ENCODE peak calls at places on chromosomes 6 and 20, in ten cellular contexts. One of them, this sample, is unnamed.

GRCh38 chr20:6558361-6558760 is 209.1 kb upstream of the BMP2 start:
- DNase-seq in thoracic aorta: no peak
- DNase-seq in foreskin keratinocyte: no peak
- DNase-seq in A549: no peak
- DNase-seq in cardiac muscle cell: no peak
- DNase-seq in lung: no peak
- DNase-seq in sigmoid colon: no peak
- DNase-seq in PC-3: peak; percentile 22
- DNase-seq in OCI-LY7: no peak
- DNase-seq in tibial nerve: no peak
- DNase-seq in this sample: no peak

GRCh38 chr20:32437391-32438074 is 79.4 kb downstream of the ASXL1 start:
- DNase-seq in A549: peak; percentile 37
- DNase-seq in lung: no peak
- DNase-seq in sigmoid colon: no peak
- DNase-seq in foreskin keratinocyte: no peak
- DNase-seq in tibial nerve: no peak
- DNase-seq in cardiac muscle cell: no peak
- DNase-seq in thoracic aorta: no peak
- DNase-seq in OCI-LY7: peak; percentile 22
- DNase-seq in PC-3: peak; percentile 23
- DNase-seq in this sample: peak; percentile 28

GRCh38 chr20:14830466-14830865 is 493.1 kb upstream of the FLRT3 start:
- DNase-seq in foreskin keratinocyte: peak; percentile 13
- DNase-seq in OCI-LY7: no peak
- DNase-seq in A549: no peak
- DNase-seq in sigmoid colon: no peak
- DNase-seq in tibial nerve: no peak
- DNase-seq in PC-3: no peak
- DNase-seq in cardiac muscle cell: no peak
- DNase-seq in thoracic aorta: no peak
- DNase-seq in lung: no peak
- DNase-seq in this sample: no peak

GRCh38 chr6:111925296-111925695 is 52.0 kb upstream of the FYN start:
- DNase-seq in PC-3: peak; percentile 57
- DNase-seq in cardiac muscle cell: peak; percentile 62
- DNase-seq in lung: no peak
- DNase-seq in tibial nerve: no peak
- DNase-seq in thoracic aorta: no peak
- DNase-seq in A549: no peak
- DNase-seq in OCI-LY7: no peak
- DNase-seq in foreskin keratinocyte: no peak
- DNase-seq in sigmoid colon: no peak
- DNase-seq in this sample: no peak

GRCh38 chr20:51318058-51318960 is 224.2 kb downstream of the NFATC2 start:
- DNase-seq in lung: peak; percentile 46
- DNase-seq in A549: peak; percentile 37
- DNase-seq in PC-3: peak; percentile 52
- DNase-seq in thoracic aorta: no peak
- DNase-seq in cardiac muscle cell: peak; percentile 58
- DNase-seq in tibial nerve: no peak
- DNase-seq in OCI-LY7: peak; percentile 13
- DNase-seq in foreskin keratinocyte: no peak
- DNase-seq in sigmoid colon: no peak
- DNase-seq in this sample: no peak

GRCh38 chr20:46784450-46785127 is 75.1 kb downstream of the SLC2A10 start:
- DNase-seq in OCI-LY7: no peak
- DNase-seq in A549: no peak
- DNase-seq in cardiac muscle cell: peak; percentile 5
- DNase-seq in sigmoid colon: no peak
- DNase-seq in PC-3: peak; percentile 32
- DNase-seq in foreskin keratinocyte: no peak
- DNase-seq in thoracic aorta: no peak
- DNase-seq in lung: no peak
- DNase-seq in tibial nerve: peak; percentile 40
- DNase-seq in this sample: no peak

GRCh38 chr20:53608456-53609413 is 15.1 kb upstream of the ZNF217 start:
- DNase-seq in A549: no peak
- DNase-seq in thoracic aorta: no peak
- DNase-seq in cardiac muscle cell: peak; percentile 72
- DNase-seq in lung: no peak
- DNase-seq in sigmoid colon: no peak
- DNase-seq in foreskin keratinocyte: no peak
- DNase-seq in OCI-LY7: no peak
- DNase-seq in tibial nerve: no peak
- DNase-seq in PC-3: no peak
- DNase-seq in this sample: peak; percentile 59

GRCh38 chr6:149160943-149161342 is 156.6 kb upstream of the TAB2 start:
- DNase-seq in PC-3: peak; percentile 10
- DNase-seq in tibial nerve: no peak
- DNase-seq in lung: no peak
- DNase-seq in cardiac muscle cell: no peak
- DNase-seq in foreskin keratinocyte: no peak
- DNase-seq in sigmoid colon: no peak
- DNase-seq in thoracic aorta: no peak
- DNase-seq in A549: no peak
- DNase-seq in OCI-LY7: no peak
- DNase-seq in this sample: no peak

GRCh38 chr6:148293181-148293995 is 49.2 kb upstream of the SASH1 start:
- DNase-seq in A549: no peak
- DNase-seq in lung: no peak
- DNase-seq in OCI-LY7: no peak
- DNase-seq in thoracic aorta: no peak
- DNase-seq in tibial nerve: no peak
- DNase-seq in PC-3: no peak
- DNase-seq in foreskin keratinocyte: no peak
- DNase-seq in cardiac muscle cell: no peak
- DNase-seq in sigmoid colon: no peak
- DNase-seq in this sample: no peak

GRCh38 chr6:46175446-46175845 is 4.7 kb upstream of the ENPP5 start:
- DNase-seq in tibial nerve: no peak
- DNase-seq in lung: no peak
- DNase-seq in OCI-LY7: no peak
- DNase-seq in thoracic aorta: no peak
- DNase-seq in sigmoid colon: no peak
- DNase-seq in A549: no peak
- DNase-seq in cardiac muscle cell: peak; percentile 4
- DNase-seq in foreskin keratinocyte: no peak
- DNase-seq in PC-3: no peak
- DNase-seq in this sample: no peak

GRCh38 chr20:63955281-63955845 is 853 bp downstream of the UCKL1 start:
- DNase-seq in OCI-LY7: peak; percentile 34
- DNase-seq in A549: peak; percentile 36
- DNase-seq in PC-3: peak; percentile 35
- DNase-seq in thoracic aorta: no peak
- DNase-seq in tibial nerve: no peak
- DNase-seq in sigmoid colon: no peak
- DNase-seq in lung: no peak
- DNase-seq in cardiac muscle cell: peak; percentile 22
- DNase-seq in foreskin keratinocyte: no peak
- DNase-seq in this sample: no peak

GRCh38 chr20:20664795-20665194 is 47.6 kb downstream of the RALGAPA2 start:
- DNase-seq in sigmoid colon: no peak
- DNase-seq in cardiac muscle cell: peak; percentile 46
- DNase-seq in thoracic aorta: no peak
- DNase-seq in OCI-LY7: peak; percentile 41
- DNase-seq in tibial nerve: no peak
- DNase-seq in A549: peak; percentile 66
- DNase-seq in lung: no peak
- DNase-seq in PC-3: peak; percentile 56
- DNase-seq in foreskin keratinocyte: no peak
- DNase-seq in this sample: no peak

GRCh38 chr20:21376631-21377030 is 20.7 kb downstream of the NKX2-4 start:
- DNase-seq in cardiac muscle cell: no peak
- DNase-seq in lung: no peak
- DNase-seq in foreskin keratinocyte: no peak
- DNase-seq in PC-3: no peak
- DNase-seq in sigmoid colon: no peak
- DNase-seq in A549: no peak
- DNase-seq in tibial nerve: no peak
- DNase-seq in thoracic aorta: no peak
- DNase-seq in OCI-LY7: no peak
- DNase-seq in this sample: no peak

GRCh38 chr6:154488802-154489437 is 21.6 kb downstream of the CNKSR3 start:
- DNase-seq in OCI-LY7: no peak
- DNase-seq in tibial nerve: no peak
- DNase-seq in thoracic aorta: no peak
- DNase-seq in sigmoid colon: no peak
- DNase-seq in cardiac muscle cell: peak; percentile 33
- DNase-seq in A549: no peak
- DNase-seq in PC-3: peak; percentile 62
- DNase-seq in lung: no peak
- DNase-seq in foreskin keratinocyte: no peak
- DNase-seq in this sample: no peak

GRCh38 chr6:71681234-71681867 is 205.0 kb upstream of the RIMS1 start:
- DNase-seq in A549: no peak
- DNase-seq in lung: no peak
- DNase-seq in OCI-LY7: no peak
- DNase-seq in PC-3: no peak
- DNase-seq in cardiac muscle cell: no peak
- DNase-seq in tibial nerve: no peak
- DNase-seq in sigmoid colon: no peak
- DNase-seq in foreskin keratinocyte: no peak
- DNase-seq in thoracic aorta: no peak
- DNase-seq in this sample: no peak

GRCh38 chr6:42378125-42378524 is 73.6 kb downstream of the TRERF1 start:
- DNase-seq in cardiac muscle cell: no peak
- DNase-seq in foreskin keratinocyte: no peak
- DNase-seq in PC-3: no peak
- DNase-seq in tibial nerve: no peak
- DNase-seq in sigmoid colon: peak; percentile 24
- DNase-seq in OCI-LY7: no peak
- DNase-seq in thoracic aorta: no peak
- DNase-seq in A549: no peak
- DNase-seq in lung: no peak
- DNase-seq in this sample: no peak

GRCh38 chr6:145044606-145045275 is 690.6 kb downstream of the EPM2A start:
- DNase-seq in OCI-LY7: no peak
- DNase-seq in tibial nerve: no peak
- DNase-seq in lung: no peak
- DNase-seq in sigmoid colon: no peak
- DNase-seq in PC-3: peak; percentile 44
- DNase-seq in foreskin keratinocyte: no peak
- DNase-seq in thoracic aorta: no peak
- DNase-seq in cardiac muscle cell: peak; percentile 70
- DNase-seq in A549: no peak
- DNase-seq in this sample: no peak

DNA sequence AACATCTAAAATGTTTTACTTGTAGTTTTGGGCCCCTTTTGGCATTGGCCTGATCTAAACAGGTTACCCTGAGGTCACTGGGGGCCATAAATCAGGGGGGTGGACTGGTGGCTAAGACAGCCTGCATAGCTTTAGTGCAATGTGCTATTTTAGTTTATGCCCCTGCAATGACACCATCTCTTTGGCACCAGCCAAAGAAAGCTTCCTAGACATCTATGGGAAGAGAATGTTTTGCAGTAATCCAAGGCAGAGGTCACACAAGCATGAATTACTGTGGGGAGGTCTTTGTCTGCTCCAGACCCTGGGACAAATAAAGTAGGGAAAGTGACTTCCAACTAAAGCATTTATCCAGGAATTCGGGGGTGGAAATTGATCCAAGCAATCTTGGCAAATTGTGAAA is 5.4 kb downstream of the RIPOR2 start:
- DNase-seq in OCI-LY7: no peak
- DNase-seq in PC-3: no peak
- DNase-seq in A549: no peak
- DNase-seq in lung: no peak
- DNase-seq in sigmoid colon: no peak
- DNase-seq in tibial nerve: no peak
- DNase-seq in cardiac muscle cell: peak; percentile 49
- DNase-seq in thoracic aorta: no peak
- DNase-seq in foreskin keratinocyte: no peak
- DNase-seq in this sample: no peak
- H3K4me1 ChIP-seq in OCI-LY7: peaks cover 90% of the 10 kb centered on the region
- H3K4me1 ChIP-seq in PC-3: peaks cover 43% of the 10 kb centered on the region
- H3K4me1 ChIP-seq in A549: no peaks in the 10 kb centered on the region
- H3K4me1 ChIP-seq in lung: no peaks in the 10 kb centered on the region
- H3K4me1 ChIP-seq in sigmoid colon: peaks cover 20% of the 10 kb centered on the region
- H3K4me1 ChIP-seq in tibial nerve: peaks cover 28% of the 10 kb centered on the region
- H3K4me1 ChIP-seq in cardiac muscle cell: peaks cover 47% of the 10 kb centered on the region
- H3K4me1 ChIP-seq in thoracic aorta: peaks cover 14% of the 10 kb centered on the region
- H3K4me1 ChIP-seq in foreskin keratinocyte: peaks cover 6% of the 10 kb centered on the region
- H3K4me1 ChIP-seq in this sample: no peaks in the 10 kb centered on the region

GRCh38 chr6:57108691-57109090 is 18.7 kb downstream of the ZNF451 start:
- DNase-seq in A549: no peak
- DNase-seq in lung: no peak
- DNase-seq in sigmoid colon: no peak
- DNase-seq in thoracic aorta: no peak
- DNase-seq in tibial nerve: no peak
- DNase-seq in foreskin keratinocyte: no peak
- DNase-seq in cardiac muscle cell: no peak
- DNase-seq in PC-3: no peak
- DNase-seq in OCI-LY7: peak; percentile 70
- DNase-seq in this sample: no peak
- TF ChIP-seq CTCF in A549: no peak
- TF ChIP-seq CTCF in lung: no peak
- TF ChIP-seq CTCF in sigmoid colon: no peak
- TF ChIP-seq CTCF in thoracic aorta: no peak
- TF ChIP-seq CTCF in tibial nerve: no peak
- TF ChIP-seq CTCF in foreskin keratinocyte: no peak
- TF ChIP-seq CTCF in cardiac muscle cell: no peak
- TF ChIP-seq CTCF in PC-3: no peak
- TF ChIP-seq CTCF in OCI-LY7: no peak
- TF ChIP-seq CTCF in this sample: no peak

DNA sequence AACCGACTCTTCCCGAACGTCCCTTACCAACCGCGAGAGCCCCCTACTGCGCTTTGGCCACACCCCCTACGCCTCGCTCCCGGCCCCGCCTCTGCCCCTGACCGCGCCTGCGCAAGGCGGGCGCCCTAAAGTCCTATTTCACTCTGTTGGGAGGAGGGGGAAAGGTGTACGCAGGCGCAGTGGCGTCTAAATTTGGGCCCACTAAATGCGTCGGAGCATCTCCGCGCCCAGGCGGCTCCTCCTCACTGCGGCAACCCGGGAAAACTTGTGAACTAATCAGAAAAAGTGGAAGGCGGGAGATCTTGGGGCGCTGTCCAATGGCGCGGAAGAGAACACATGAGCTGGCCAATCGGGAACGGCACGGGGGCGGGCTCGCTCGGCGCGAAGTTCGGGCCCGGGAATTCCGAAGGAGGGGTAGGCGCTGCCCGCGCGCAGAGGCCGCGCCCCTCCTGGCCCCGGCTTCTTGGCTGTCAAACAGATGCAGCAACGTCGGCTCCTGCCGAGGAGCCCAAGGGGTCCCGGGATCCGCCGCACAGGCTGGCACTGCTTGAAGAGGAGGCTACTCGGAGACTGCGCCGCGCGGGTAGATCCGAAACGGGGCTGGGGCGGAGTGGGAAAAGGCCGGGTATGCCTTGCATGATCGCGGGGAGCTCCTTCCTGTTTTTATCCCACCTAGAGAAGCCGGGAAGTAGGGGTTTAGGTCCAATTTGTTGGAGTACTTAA is at the start of gene TCF19:
- DNase-seq in A549: peak; percentile 98
- DNase-seq in cardiac muscle cell: peak; percentile 99
- DNase-seq in PC-3: peak; percentile 99
- DNase-seq in OCI-LY7: peak; percentile 97
- DNase-seq in foreskin keratinocyte: peak; percentile 95
- DNase-seq in sigmoid colon: peak; percentile 100
- DNase-seq in thoracic aorta: peak; percentile 97
- DNase-seq in lung: peak; percentile 99
- DNase-seq in tibial nerve: peak; percentile 99
- DNase-seq in this sample: peak; percentile 99
- H3K4me1 ChIP-seq in A549: peaks cover 15% of the 10 kb centered on the region
- H3K4me1 ChIP-seq in cardiac muscle cell: no peaks in the 10 kb centered on the region
- H3K4me1 ChIP-seq in PC-3: peaks cover 17% of the 10 kb centered on the region
- H3K4me1 ChIP-seq in OCI-LY7: peaks cover 22% of the 10 kb centered on the region
- H3K4me1 ChIP-seq in foreskin keratinocyte: no peaks in the 10 kb centered on the region
- H3K4me1 ChIP-seq in sigmoid colon: peaks cover 15% of the 10 kb centered on the region
- H3K4me1 ChIP-seq in thoracic aorta: peaks cover 25% of the 10 kb centered on the region
- H3K4me1 ChIP-seq in lung: peaks cover 9% of the 10 kb centered on the region
- H3K4me1 ChIP-seq in tibial nerve: peaks cover 26% of the 10 kb centered on the region
- H3K4me1 ChIP-seq in this sample: peaks cover 20% of the 10 kb centered on the region

GRCh38 chr20:49814057-49814675 is 1.5 kb downstream of the SLC9A8 start:
- DNase-seq in lung: no peak
- DNase-seq in OCI-LY7: no peak
- DNase-seq in cardiac muscle cell: no peak
- DNase-seq in thoracic aorta: no peak
- DNase-seq in tibial nerve: no peak
- DNase-seq in sigmoid colon: no peak
- DNase-seq in A549: no peak
- DNase-seq in foreskin keratinocyte: no peak
- DNase-seq in PC-3: peak; percentile 28
- DNase-seq in this sample: no peak
- TF ChIP-seq CTCF in lung: no peak
- TF ChIP-seq CTCF in OCI-LY7: no peak
- TF ChIP-seq CTCF in cardiac muscle cell: no peak
- TF ChIP-seq CTCF in thoracic aorta: no peak
- TF ChIP-seq CTCF in tibial nerve: no peak
- TF ChIP-seq CTCF in sigmoid colon: no peak
- TF ChIP-seq CTCF in A549: no peak
- TF ChIP-seq CTCF in foreskin keratinocyte: no peak
- TF ChIP-seq CTCF in PC-3: no peak
- TF ChIP-seq CTCF in this sample: no peak

This sample was measured in right atrium auricular region.